ENCODE peak calls at places on chromosomes 11 and 22, in seven cellular contexts. F, R, K, V, N, M and C are unnamed samples.

GRCh38 chr11:67468056-67468455 is 995 bp downstream of the TMEM134 start:
- DNase-seq in R (no peak), N (no peak), V (peak; percentile 75), F (peak; percentile 97), K (peak; percentile 12), M (peak; percentile 72), C (no peak)

GRCh38 chr11:456533-456932 is 6.5 kb downstream of the PTDSS2 start:
- DNase-seq in V (no peak), K (no peak), F (no peak), N (peak; percentile 81), R (no peak), M (no peak), C (no peak)

GRCh38 chr11:106585061-106585460 is 433.2 kb downstream of the GUCY1A2 start:
- DNase-seq in R (no peak), M (peak; percentile 17), V (peak; percentile 18), F (peak; percentile 77), K (no peak), N (no peak), C (no peak)

GRCh38 chr11:27460571-27460970 is 12.0 kb downstream of the LGR4 start:
- DNase-seq in K (no peak), R (no peak), V (peak; percentile 29), N (no peak), M (peak; percentile 67), F (no peak), C (no peak)

GRCh38 chr11:118913411-118914125 is 12.2 kb downstream of the BCL9L start:
- DNase-seq in K (no peak), R (no peak), N (no peak), F (peak; percentile 44), V (peak; percentile 41), M (peak; percentile 38), C (no peak)

GRCh38 chr11:12812849-12813248 is 138.6 kb downstream of the TEAD1 start:
- DNase-seq in M (peak; percentile 44), K (no peak), R (no peak), F (no peak), N (no peak), V (peak; percentile 31), C (no peak)

GRCh38 chr11:34176980-34177319 is 71.5 kb downstream of the NAT10 start:
- DNase-seq in N (no peak), F (no peak), M (no peak), V (no peak), R (no peak), K (peak; percentile 73), C (no peak)

GRCh38 chr11:6604081-6604626 is 580 bp downstream of the ILK start:
- DNase-seq in M (peak; percentile 65), N (peak; percentile 75), K (peak; percentile 48), F (peak; percentile 37), R (no peak), V (peak; percentile 81), C (peak; percentile 86)

GRCh38 chr11:128494418-128495332 is 92.7 kb downstream of the ETS1 start:
- DNase-seq in V (no peak), K (no peak), R (no peak), F (no peak), M (no peak), N (peak; percentile 72), C (no peak)

GRCh38 chr22:46500201-46500600 is 37.2 kb downstream of the CELSR1 start:
- DNase-seq in M (no peak), K (peak; percentile 41), R (no peak), V (peak; percentile 69), F (no peak), N (no peak), C (no peak)

GRCh38 chr11:64875369-64876225 is 2.8 kb downstream of the EHD1 start:
- DNase-seq in F (no peak), K (no peak), V (no peak), M (no peak), R (no peak), N (peak; percentile 51), C (no peak)

GRCh38 chr22:25702046-25702445 is 39.9 kb upstream of the MYO18B start:
- DNase-seq in M (peak; percentile 14), K (peak; percentile 21), F (peak; percentile 11), V (peak; percentile 28), R (peak; percentile 10), N (peak; percentile 15), C (no peak)

GRCh38 chr11:68253682-68254081 is 18.1 kb downstream of the C11orf24 start:
- DNase-seq in N (no peak), F (no peak), M (no peak), K (no peak), V (no peak), R (no peak), C (no peak)

GRCh38 chr22:42080287-42080686 is 787 bp downstream of the SMDT1 start:
- DNase-seq in M (peak; percentile 41), K (peak; percentile 66), R (no peak), N (peak; percentile 28), F (peak; percentile 8), V (peak; percentile 59), C (no peak)

GRCh38 chr11:86787651-86788050 is 12.7 kb upstream of the PRSS23 start:
- DNase-seq in V (no peak), F (no peak), N (no peak), R (no peak), M (no peak), K (no peak), C (no peak)